ENCODE peak calls at places on chromosome 1, in four cellular contexts. O is IMR-90; L is stimulated activated CD8-positive, alpha-beta memory T cell treated with anti-CD3 and anti-CD28 coated beads, Interleukin-4, amount 100 ng/mL, for 24 hours; M is GM04504. X is an unnamed sample.

GRCh38 chr1:99603699-99604595 is 42.0 kb upstream of the PALMD start:
- DNase-seq in O (peak; percentile 19), L (no peak), M (no peak), X (no peak)

GRCh38 chr1:118999348-119000071 is 11.4 kb upstream of the TBX15 start:
- DNase-seq in O (no peak), L (no peak), M (no peak), X (no peak)

GRCh38 chr1:160400284-160400645 is at the start of gene VANGL2:
- DNase-seq in O (peak; percentile 41), L (peak; percentile 14), M (no peak), X (no peak)

GRCh38 chr1:156847591-156848460 is 11.1 kb downstream of the INSRR start:
- DNase-seq in O (no peak), L (no peak), M (no peak), X (no peak)

GRCh38 chr1:113320972-113321680 is 69.2 kb upstream of the MAGI3 start:
- DNase-seq in O (peak; percentile 11), L (no peak), M (no peak), X (peak; percentile 8)

GRCh38 chr1:85313888-85314696 is 37.7 kb upstream of the BCL10 start:
- DNase-seq in O (peak; percentile 96), L (no peak), M (peak; percentile 88), X (peak; percentile 96)

GRCh38 chr1:60044881-60045280 is 28.7 kb downstream of the C1orf87 start:
- DNase-seq in O (no peak), L (no peak), M (no peak), X (no peak)

GRCh38 chr1:54806931-54807611 is 5.9 kb upstream of the TTC22 start:
- DNase-seq in O (peak; percentile 11), L (peak; percentile 37), M (no peak), X (peak; percentile 45)

GRCh38 chr1:3206696-3207095 is 137.7 kb downstream of the PRDM16 start:
- DNase-seq in O (no peak), L (no peak), M (no peak), X (no peak)

GRCh38 chr1:234226106-234226818 is 147.0 kb upstream of the COA6 start:
- DNase-seq in O (no peak), L (no peak), M (no peak), X (no peak)

GRCh38 chr1:41816061-41816460 is 102.7 kb downstream of the HIVEP3 start:
- DNase-seq in O (no peak), L (no peak), M (no peak), X (no peak)

GRCh38 chr1:52032124-52032784 is 1.4 kb downstream of the KTI12 start:
- DNase-seq in O (peak; percentile 6), L (no peak), M (no peak), X (no peak)

GRCh38 chr1:71049951-71050598 is 2.5 kb upstream of the PTGER3 start:
- DNase-seq in O (peak; percentile 72), L (no peak), M (peak; percentile 54), X (peak; percentile 72)

GRCh38 chr1:228092342-228093049 is 10.0 kb downstream of the ARF1 start:
- DNase-seq in O (no peak), L (no peak), M (no peak), X (no peak)

GRCh38 chr1:63913533-63913932 is 139.7 kb downstream of the ROR1 start:
- DNase-seq in O (peak; percentile 11), L (no peak), M (no peak), X (no peak)

GRCh38 chr1:173506437-173506836 is 29.3 kb downstream of the PRDX6 start:
- DNase-seq in O (no peak), L (no peak), M (no peak), X (no peak)

GRCh38 chr1:79043506-79043905 is 37.0 kb upstream of the ADGRL4 start:
- DNase-seq in O (peak; percentile 55), L (no peak), M (no peak), X (peak; percentile 26)

GRCh38 chr1:205571747-205572146 is 60.1 kb downstream of the ELK4 start:
- DNase-seq in O (no peak), L (no peak), M (no peak), X (no peak)

GRCh38 chr1:39452540-39452939 is 38.9 kb upstream of the BMP8A start:
- DNase-seq in O (no peak), L (no peak), M (no peak), X (no peak)

GRCh38 chr1:207902566-207902965 is 8.4 kb downstream of the CD34 start:
- DNase-seq in O (no peak), L (no peak), M (no peak), X (no peak)

GRCh38 chr1:40185951-40186864 is 25.0 kb downstream of the RLF start:
- DNase-seq in O (peak; percentile 62), L (peak; percentile 35), M (peak; percentile 5), X (peak; percentile 42)

GRCh38 chr1:36092798-36093185 is 4.1 kb downstream of the ADPRS start:
- DNase-seq in O (no peak), L (no peak), M (no peak), X (no peak)

GRCh38 chr1:201487742-201488141 is 18.8 kb upstream of the PHLDA3 start:
- DNase-seq in O (no peak), L (no peak), M (no peak), X (no peak)

GRCh38 chr1:51518033-51518729 is 885 bp downstream of the EPS15 start:
- DNase-seq in O (peak; percentile 28), L (peak; percentile 16), M (no peak), X (no peak)

GRCh38 chr1:13922440-13922839 is 222.5 kb downstream of the PRDM2 start:
- DNase-seq in O (no peak), L (no peak), M (no peak), X (no peak)

GRCh38 chr1:97826820-97827219 is 94.0 kb downstream of the DPYD start:
- DNase-seq in O (no peak), L (no peak), M (no peak), X (no peak)

GRCh38 chr1:65458730-65459396 is 38.4 kb downstream of the LEPR start:
- DNase-seq in O (no peak), L (no peak), M (no peak), X (no peak)

GRCh38 chr1:218048828-218049227 is 236.3 kb upstream of the RRP15 start:
- DNase-seq in O (no peak), L (no peak), M (no peak), X (no peak)

GRCh38 chr1:12001249-12001917 is 17.9 kb upstream of the MIIP start:
- DNase-seq in O (peak; percentile 56), L (peak; percentile 9), M (no peak), X (no peak)

X was measured in HFFc6.